ENCODE peak calls at places on chromosomes 1 and 21, in nine cellular contexts. Y is GM12864, S is RWPE1, N is stomach, O is foreskin fibroblast, U is activated B cell treated with CpG ODN at 0.5 μM for 24 hours, J is Caco-2, T is HepG2, B is breast epithelium. C is an unnamed sample.

GRCh38 chr21:32772281-32773047 is 909 bp upstream of the PAXBP1 start:
- DNase-seq in Y (peak), S (peak), N (peak), O (peak), U (no peak), J (peak), T (no peak), B (no peak), C (peak)

GRCh38 chr1:53735261-53735660 is 3.7 kb downstream of the GLIS1 start:
- DNase-seq in Y (no peak), S (no peak), N (no peak), O (no peak), U (no peak), J (no peak), T (no peak), B (no peak), C (no peak)

GRCh38 chr1:67376381-67376780 is 53.8 kb downstream of the SERBP1 start:
- DNase-seq in Y (no peak), S (no peak), N (no peak), O (no peak), U (no peak), J (peak), T (no peak), B (peak), C (no peak)

GRCh38 chr21:42025392-42026071 is 15.4 kb upstream of the ZBTB21 start:
- DNase-seq in Y (no peak), S (no peak), N (no peak), O (peak), U (no peak), J (no peak), T (no peak), B (no peak), C (no peak)

GRCh38 chr1:36922071-36922470 is 112.2 kb downstream of the GRIK3 start:
- DNase-seq in Y (no peak), S (no peak), N (no peak), O (no peak), U (no peak), J (no peak), T (no peak), B (no peak), C (no peak)

GRCh38 chr1:206905295-206906164 is 8.3 kb downstream of the IL24 start:
- DNase-seq in Y (no peak), S (peak), N (no peak), O (peak), U (no peak), J (no peak), T (no peak), B (no peak), C (no peak)

GRCh38 chr21:42862774-42863503 is 16.4 kb downstream of the WDR4 start:
- DNase-seq in Y (no peak), S (no peak), N (peak), O (no peak), U (no peak), J (peak), T (no peak), B (no peak), C (no peak)

GRCh38 chr1:62336638-62337534 is 17.7 kb upstream of the KANK4 start:
- DNase-seq in Y (no peak), S (no peak), N (no peak), O (no peak), U (no peak), J (no peak), T (no peak), B (no peak), C (no peak)

GRCh38 chr21:31873696-31874599 is 1.1 kb downstream of the HUNK start:
- DNase-seq in Y (no peak), S (no peak), N (peak), O (no peak), U (peak), J (peak), T (no peak), B (no peak), C (peak)

GRCh38 chr1:39623053-39623452 is 16.4 kb downstream of the HEYL start:
- DNase-seq in Y (no peak), S (no peak), N (no peak), O (no peak), U (no peak), J (no peak), T (no peak), B (no peak), C (no peak)

GRCh38 chr1:3858231-3858981 is 1.1 kb downstream of the DFFB start:
- DNase-seq in Y (no peak), S (peak), N (peak), O (peak), U (no peak), J (peak), T (peak), B (no peak), C (no peak)

GRCh38 chr1:68175621-68176398 is 56.5 kb downstream of the WLS start:
- DNase-seq in Y (no peak), S (no peak), N (peak), O (no peak), U (no peak), J (no peak), T (no peak), B (no peak), C (no peak)

GRCh38 chr1:182446033-182446669 is 3.8 kb upstream of the RGSL1 start:
- DNase-seq in Y (peak), S (peak), N (no peak), O (peak), U (no peak), J (peak), T (peak), B (no peak), C (peak)

GRCh38 chr21:44984792-44985440 is 45.1 kb downstream of the SLX9 start:
- DNase-seq in Y (no peak), S (no peak), N (no peak), O (no peak), U (no peak), J (no peak), T (peak), B (no peak), C (no peak)

GRCh38 chr1:154485106-154485505 is 16.9 kb upstream of the TDRD10 start:
- DNase-seq in Y (no peak), S (no peak), N (peak), O (no peak), U (no peak), J (no peak), T (no peak), B (no peak), C (no peak)

GRCh38 chr21:37380349-37381323 is 14.1 kb downstream of the DYRK1A start:
- DNase-seq in Y (no peak), S (no peak), N (peak), O (no peak), U (no peak), J (no peak), T (no peak), B (peak), C (no peak)

GRCh38 chr1:158793604-158794003 is 12.6 kb upstream of the OR6N2 start:
- DNase-seq in Y (no peak), S (no peak), N (no peak), O (no peak), U (no peak), J (no peak), T (no peak), B (no peak), C (no peak)

GRCh38 chr1:59316497-59317128 is 19.7 kb downstream of the FGGY start:
- DNase-seq in Y (peak), S (no peak), N (no peak), O (no peak), U (no peak), J (no peak), T (no peak), B (no peak), C (no peak)

GRCh38 chr1:53684741-53685140 is 54.2 kb downstream of the GLIS1 start:
- DNase-seq in Y (no peak), S (no peak), N (no peak), O (no peak), U (no peak), J (no peak), T (no peak), B (no peak), C (no peak)

GRCh38 chr1:65065535-65066378 is 82.2 kb upstream of the AK4 start:
- DNase-seq in Y (no peak), S (peak), N (peak), O (no peak), U (no peak), J (peak), T (no peak), B (peak), C (no peak)

GRCh38 chr1:94276900-94277581 is 39.7 kb upstream of the ARHGAP29 start:
- DNase-seq in Y (no peak), S (no peak), N (no peak), O (no peak), U (no peak), J (no peak), T (no peak), B (no peak), C (no peak)

GRCh38 chr1:29237906-29238600 is 1.7 kb downstream of the PTPRU start:
- DNase-seq in Y (no peak), S (no peak), N (peak), O (no peak), U (peak), J (peak), T (peak), B (peak), C (peak)

GRCh38 chr1:103336376-103336775 is 189.1 kb upstream of the RNPC3 start:
- DNase-seq in Y (no peak), S (no peak), N (no peak), O (no peak), U (no peak), J (no peak), T (peak), B (no peak), C (no peak)

GRCh38 chr21:35147439-35147838 is 98.3 kb upstream of the RUNX1 start:
- DNase-seq in Y (no peak), S (no peak), N (no peak), O (no peak), U (no peak), J (no peak), T (no peak), B (no peak), C (no peak)

GRCh38 chr1:224621813-224622682 is 5.9 kb downstream of the CNIH3 start:
- DNase-seq in Y (no peak), S (no peak), N (no peak), O (no peak), U (no peak), J (peak), T (no peak), B (no peak), C (no peak)

GRCh38 chr1:59674605-59675004 is 140.1 kb upstream of the HOOK1 start:
- DNase-seq in Y (no peak), S (peak), N (no peak), O (peak), U (no peak), J (no peak), T (peak), B (peak), C (no peak)

GRCh38 chr1:151013518-151013917 is 5.3 kb downstream of the PRUNE1 start:
- DNase-seq in Y (no peak), S (no peak), N (peak), O (no peak), U (no peak), J (peak), T (peak), B (no peak), C (no peak)

DNA sequence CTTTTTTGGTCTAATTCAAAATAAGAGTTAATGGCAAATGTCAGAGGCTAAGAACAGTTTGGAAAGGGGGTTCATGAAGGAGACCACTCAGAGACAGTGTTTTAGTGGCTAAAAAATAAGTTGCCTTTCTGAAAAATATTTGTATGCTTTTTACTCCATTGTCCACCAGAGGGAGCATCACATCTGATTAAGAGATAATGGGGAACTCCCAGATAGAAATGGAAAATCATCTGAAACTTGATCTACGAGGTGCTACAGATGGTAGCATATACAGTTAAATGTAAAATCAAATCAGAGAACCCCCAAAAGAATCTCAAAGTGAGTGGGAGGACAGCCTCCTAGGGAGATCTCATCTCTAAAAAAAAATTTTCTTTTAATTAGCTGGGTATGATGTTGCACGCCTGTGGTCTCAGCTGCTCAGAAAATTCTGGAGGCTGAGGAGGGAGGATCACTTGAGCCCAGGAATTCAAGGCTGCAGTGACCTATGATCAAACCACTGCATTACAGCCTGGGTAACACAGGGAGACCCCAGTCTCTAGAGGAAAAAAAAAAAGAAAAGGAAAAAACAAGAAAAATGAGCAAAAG is 9.7 kb downstream of the SMYD3 start:
- DNase-seq in Y (peak), S (peak), N (no peak), O (peak), U (no peak), J (peak), T (peak), B (no peak), C (no peak)
- TF ChIP-seq CTCF in Y (peak), S (peak), N (peak), O (peak), U (peak), J (peak), T (peak), B (peak), C (peak)

GRCh38 chr1:8984990-8985389 is 39.3 kb downstream of the CA6 start:
- DNase-seq in Y (no peak), S (no peak), N (no peak), O (no peak), U (no peak), J (no peak), T (no peak), B (no peak), C (no peak)

GRCh38 chr1:8986814-8987190 is 39.4 kb downstream of the SLC2A7 start:
- DNase-seq in Y (no peak), S (no peak), N (no peak), O (no peak), U (no peak), J (no peak), T (no peak), B (no peak), C (no peak)

GRCh38 chr1:8984203-8984602 is 38.5 kb downstream of the CA6 start:
- DNase-seq in Y (no peak), S (no peak), N (no peak), O (no peak), U (no peak), J (no peak), T (no peak), B (no peak), C (no peak)

GRCh38 chr1:8987881-8988617 is 38.2 kb downstream of the SLC2A7 start:
- DNase-seq in Y (no peak), S (peak), N (peak), O (peak), U (peak), J (peak), T (no peak), B (peak), C (peak)

DNA sequence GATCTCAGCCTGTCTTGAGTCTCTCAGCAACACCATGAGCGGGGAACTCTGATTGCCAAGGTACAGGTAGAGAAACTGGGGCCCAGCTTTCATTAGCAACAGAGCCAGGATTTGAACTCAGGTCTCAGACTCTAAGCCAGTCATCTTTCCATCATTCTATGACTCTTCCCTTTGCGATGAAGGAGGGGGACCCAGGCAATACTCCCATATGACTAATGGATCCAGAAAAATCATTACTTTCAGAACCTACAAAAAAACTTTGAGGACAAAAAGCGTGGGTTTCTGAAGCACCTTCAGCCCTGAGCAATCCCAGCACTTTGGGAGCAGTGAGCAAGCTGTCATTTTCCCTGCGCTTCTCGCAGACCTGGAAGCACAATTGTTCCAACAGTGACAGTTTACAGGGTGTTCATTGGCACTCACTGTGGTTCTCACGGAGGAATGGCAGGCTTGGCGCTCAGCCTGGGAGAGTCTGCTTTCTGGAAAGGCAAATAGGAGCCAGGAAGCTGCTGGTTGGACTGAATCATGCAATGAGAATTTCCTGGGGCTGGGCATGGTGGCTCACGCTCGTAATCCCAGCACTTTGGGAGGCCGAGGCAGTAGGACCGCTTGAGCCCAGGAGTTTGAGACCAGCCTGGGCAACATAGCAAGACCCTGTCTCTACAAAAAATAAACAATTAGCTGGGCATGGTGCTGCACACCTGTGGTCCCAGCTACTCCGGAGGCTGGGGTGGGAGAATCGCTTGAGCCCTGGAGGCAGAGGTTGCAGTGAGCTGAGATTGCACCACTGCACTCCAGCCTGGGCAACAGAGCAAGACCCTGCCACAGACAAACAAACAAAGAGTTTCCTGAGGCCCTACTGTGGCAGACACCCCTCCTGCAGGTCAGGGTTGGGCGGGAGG is 40.1 kb downstream of the SLC2A7 start:
- DNase-seq in Y (no peak), S (peak), N (peak), O (peak), U (no peak), J (no peak), T (peak), B (peak), C (no peak)
- TF ChIP-seq CTCF in Y (no peak), S (no peak), N (no peak), O (no peak), U (no peak), J (no peak), T (no peak), B (no peak), C (no peak)

GRCh38 chr1:156862602-156863599 is 2.2 kb downstream of the NTRK1 start:
- DNase-seq in Y (no peak), S (no peak), N (no peak), O (no peak), U (no peak), J (peak), T (no peak), B (no peak), C (no peak)
- TF ChIP-seq CTCF in Y (no peak), S (no peak), N (no peak), O (no peak), U (no peak), J (no peak), T (no peak), B (no peak), C (no peak)

GRCh38 chr1:199545780-199546179 is 481.7 kb upstream of the NR5A2 start:
- DNase-seq in Y (no peak), S (peak), N (no peak), O (no peak), U (no peak), J (peak), T (no peak), B (no peak), C (peak)
- TF ChIP-seq CTCF in Y (peak), S (no peak), N (no peak), O (peak), U (no peak), J (peak), T (peak), B (no peak), C (peak)

DNA sequence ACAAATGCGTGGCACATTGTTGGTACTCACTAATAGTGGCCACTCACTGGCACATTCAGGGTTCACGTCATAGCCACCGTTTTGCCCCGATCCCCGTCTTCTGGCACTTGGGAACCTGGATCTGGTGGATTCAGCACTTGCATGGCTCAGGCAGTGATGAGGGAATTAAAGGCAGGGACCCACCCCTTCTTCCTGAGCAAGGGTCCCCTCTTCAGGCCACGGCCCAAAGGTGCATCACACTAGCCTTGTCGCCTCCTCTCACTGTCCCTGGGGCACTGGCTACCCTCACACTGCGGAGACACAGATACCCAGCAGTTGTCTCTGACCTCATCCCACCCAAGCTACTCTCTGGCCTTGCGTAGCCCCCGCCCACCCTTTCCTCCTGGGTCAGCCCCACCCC is 19.9 kb upstream of the LDLRAP1 start:
- DNase-seq in Y (no peak), S (no peak), N (no peak), O (no peak), U (no peak), J (no peak), T (no peak), B (no peak), C (no peak)
- TF ChIP-seq CTCF in Y (no peak), S (no peak), N (no peak), O (no peak), U (no peak), J (no peak), T (peak), B (no peak), C (peak)

C was measured in GM06990.